ENCODE peak calls at places on chromosomes 13 and 19, in nine cellular contexts. H, M, J, Q, N, F, U, W and Y are unnamed samples.

GRCh38 chr19:6772028-6772865 is at the start of gene VAV1:
- DNase-seq in M (peak), Q (peak), J (no peak), H (no peak), F (no peak), U (peak), W (peak), N (no peak), Y (no peak)

GRCh38 chr19:19624032-19624570 is 3.9 kb downstream of the LPAR2 start:
- DNase-seq in N (no peak), F (no peak), U (no peak), J (no peak), Q (no peak), M (no peak), W (no peak), H (no peak), Y (no peak)

GRCh38 chr19:32649751-32650150 is 25.2 kb downstream of the ANKRD27 start:
- DNase-seq in M (no peak), U (no peak), N (no peak), W (no peak), Q (peak), H (no peak), F (no peak), J (no peak), Y (no peak)

GRCh38 chr13:42753697-42754096 is 27.7 kb upstream of the FAM216B start:
- DNase-seq in Q (no peak), M (no peak), U (no peak), J (no peak), H (no peak), F (no peak), W (no peak), N (no peak), Y (no peak)

GRCh38 chr19:747432-748273 is 3.3 kb upstream of the MISP start:
- DNase-seq in Q (no peak), F (no peak), M (no peak), N (no peak), U (no peak), J (no peak), W (no peak), H (no peak), Y (no peak)

GRCh38 chr13:34757441-34757840 is 184.6 kb upstream of the NBEA start:
- DNase-seq in N (no peak), M (no peak), U (no peak), J (no peak), F (no peak), W (no peak), Q (no peak), H (no peak), Y (no peak)

GRCh38 chr19:3423183-3423829 is 56.9 kb downstream of the NFIC start:
- DNase-seq in J (no peak), M (no peak), Q (no peak), F (no peak), U (no peak), N (peak), H (peak), W (no peak), Y (no peak)

GRCh38 chr13:51804295-51805172 is 571 bp upstream of the DHRS12 start:
- DNase-seq in U (peak), J (peak), H (no peak), F (no peak), M (no peak), N (no peak), W (peak), Q (peak), Y (no peak)

GRCh38 chr13:111099292-111099691 is 15.8 kb upstream of the ARHGEF7 start:
- DNase-seq in J (no peak), U (no peak), W (no peak), Q (no peak), M (no peak), F (no peak), H (no peak), N (no peak), Y (no peak)

GRCh38 chr13:72726721-72727416 is 560 bp downstream of the MZT1 start:
- DNase-seq in N (peak), H (peak), W (no peak), M (peak), Q (peak), J (no peak), F (no peak), U (peak), Y (peak)

GRCh38 chr13:113841355-113841653 is 22.6 kb downstream of the GAS6 start:
- DNase-seq in M (no peak), H (no peak), U (no peak), N (no peak), J (no peak), W (no peak), F (no peak), Q (no peak), Y (no peak)

GRCh38 chr19:28297036-28297435 is 915.9 kb downstream of the UQCRFS1 start:
- DNase-seq in F (no peak), H (no peak), N (no peak), U (no peak), Q (no peak), J (no peak), M (no peak), W (no peak), Y (no peak)

GRCh38 chr13:112905990-112906641 is 62.9 kb upstream of the MCF2L start:
- DNase-seq in F (peak), J (no peak), W (peak), M (peak), U (no peak), H (peak), N (no peak), Q (no peak), Y (no peak)

GRCh38 chr19:29129148-29129547 is 83.8 kb downstream of the UQCRFS1 start:
- DNase-seq in H (no peak), Q (no peak), W (no peak), F (no peak), N (no peak), U (no peak), M (no peak), J (no peak), Y (peak)

GRCh38 chr19:16025108-16026101 is 50.9 kb upstream of the TPM4 start:
- DNase-seq in M (no peak), U (peak), Q (no peak), J (no peak), H (no peak), N (peak), W (no peak), F (peak), Y (no peak)

GRCh38 chr13:113926301-113926761 is 47.5 kb downstream of the C13orf46 start:
- DNase-seq in N (no peak), F (peak), Q (no peak), H (peak), J (no peak), M (peak), U (peak), W (no peak), Y (no peak)

GRCh38 chr19:32674153-32674958 is 624 bp downstream of the ANKRD27 start:
- DNase-seq in U (no peak), H (no peak), M (no peak), W (no peak), N (no peak), F (no peak), J (no peak), Q (no peak), Y (no peak)

GRCh38 chr13:40433577-40433976 is 232.9 kb downstream of the FOXO1 start:
- DNase-seq in N (no peak), J (no peak), M (no peak), W (no peak), U (no peak), Q (no peak), H (no peak), F (no peak), Y (no peak)

GRCh38 chr19:47729468-47729798 is 15.9 kb upstream of the NOP53 start:
- DNase-seq in M (no peak), U (no peak), N (peak), H (peak), F (peak), Q (peak), W (peak), J (peak), Y (peak)

GRCh38 chr19:47726467-47726866 is 13.2 kb downstream of the EHD2 start:
- DNase-seq in N (no peak), W (no peak), U (no peak), H (no peak), F (no peak), M (no peak), J (no peak), Q (no peak), Y (no peak)

GRCh38 chr19:47730521-47730889 is 14.8 kb upstream of the NOP53 start:
- DNase-seq in W (no peak), H (no peak), J (no peak), M (no peak), U (no peak), Q (no peak), F (no peak), N (no peak), Y (no peak)

GRCh38 chr19:47730910-47731309 is 14.4 kb upstream of the NOP53 start:
- DNase-seq in J (no peak), U (no peak), Q (no peak), F (no peak), N (no peak), W (no peak), M (no peak), H (no peak), Y (no peak)

DNA sequence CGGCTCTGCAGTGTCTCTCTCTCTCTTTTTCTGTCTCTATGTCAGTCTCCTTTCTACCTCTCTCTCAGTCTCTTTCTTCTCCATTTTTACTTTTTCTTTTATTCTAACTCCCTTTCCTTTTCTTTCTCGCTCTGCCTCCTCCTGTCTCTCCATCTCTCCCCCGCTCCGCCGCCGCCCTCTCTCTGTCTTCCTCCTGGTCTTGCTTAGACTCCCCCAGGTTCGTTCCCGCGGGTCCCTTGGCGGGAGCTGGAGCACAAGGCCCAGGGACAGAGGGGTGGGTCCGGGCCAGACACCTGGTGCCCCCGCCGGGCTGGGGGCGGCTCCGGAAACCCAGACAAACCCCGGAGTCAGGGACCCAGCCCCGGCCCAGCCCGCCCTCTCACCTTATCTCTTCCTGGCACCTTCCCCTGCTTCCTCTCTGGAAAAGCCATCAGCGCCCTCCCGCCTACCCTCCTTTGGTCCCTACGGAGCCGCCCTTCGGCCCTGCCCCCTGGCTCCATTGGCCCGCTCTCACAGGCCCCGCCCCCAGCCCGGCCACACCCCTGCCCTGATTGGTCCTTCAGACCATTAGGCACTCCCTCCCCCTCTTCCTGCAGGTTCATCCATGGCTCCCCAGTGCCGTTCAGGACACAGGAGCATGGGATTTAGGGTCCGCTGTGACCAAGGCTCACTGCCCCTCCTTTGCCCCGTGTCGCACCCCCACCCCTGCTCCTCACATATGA is 15.4 kb upstream of the NOP53 start:
- DNase-seq in U (no peak), M (no peak), F (peak), Q (peak), H (peak), J (peak), W (peak), N (peak), Y (peak)
- TF ChIP-seq POLR2A in U (no peak), M (no peak), F (no peak), Q (no peak), H (no peak), J (no peak), W (no peak), N (no peak), Y (no peak)

DNA sequence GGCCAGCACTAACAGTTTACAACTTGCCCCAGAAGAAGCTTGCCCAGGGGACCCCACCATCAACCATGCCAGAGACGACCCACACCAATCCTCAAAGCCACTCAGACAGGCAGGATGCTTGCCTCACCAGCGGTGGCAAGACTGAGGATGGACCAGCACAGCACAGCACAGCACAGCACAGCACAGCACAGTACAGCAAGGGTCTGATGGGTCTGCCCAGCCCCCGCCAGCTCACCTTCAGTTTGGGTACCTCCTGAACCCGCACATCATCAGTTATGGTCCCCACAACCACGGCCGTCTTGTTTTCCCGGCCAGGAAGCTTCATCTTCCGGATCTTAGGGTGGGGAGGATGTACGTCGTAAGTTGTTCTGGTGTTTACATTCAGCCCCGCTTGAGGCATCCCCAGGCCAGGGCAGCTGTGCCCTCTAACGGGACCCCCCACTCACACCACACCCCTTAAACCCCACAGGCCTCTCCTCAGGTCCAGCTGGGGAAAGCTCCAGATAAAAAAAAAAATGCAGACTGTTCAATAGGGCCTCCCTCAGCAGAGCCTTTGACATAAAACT is 1.7 kb upstream of the FAM83E start:
- DNase-seq in U (no peak), W (no peak), F (no peak), Q (no peak), H (peak), J (no peak), N (peak), M (no peak), Y (no peak)
- H3K4me3 ChIP-seq in U (no peak), W (peak), F (peak), Q (no peak), H (no peak), J (no peak), N (no peak), M (peak), Y (no peak)

DNA sequence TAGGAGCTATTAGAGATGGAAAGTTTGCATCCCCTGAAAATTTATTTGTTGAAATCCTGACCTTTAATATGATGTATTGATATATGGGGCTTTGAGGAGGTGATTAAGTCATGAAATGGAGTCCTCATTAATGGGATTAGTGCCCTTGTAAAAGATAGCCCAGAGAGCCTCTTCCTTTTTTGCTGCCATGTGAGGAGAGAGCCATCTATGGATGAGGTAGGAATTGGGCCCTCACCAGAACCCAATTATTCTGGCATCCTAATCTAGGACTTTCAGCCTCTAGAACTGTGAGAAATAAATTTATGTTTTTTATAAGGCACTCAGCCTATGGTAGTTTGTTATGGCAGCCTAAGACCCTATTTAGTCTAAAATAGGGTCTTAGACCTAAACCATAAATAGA is 250.2 kb upstream of the SLITRK1 start:
- DNase-seq in U (no peak), W (no peak), J (no peak), N (no peak), Q (no peak), M (no peak), F (no peak), H (no peak), Y (no peak)
- TF ChIP-seq CTCF in U (no peak), W (no peak), J (no peak), N (no peak), Q (no peak), M (no peak), F (no peak), H (no peak), Y (no peak)

GRCh38 chr19:48391100-48392005 is at the start of gene KDELR1:
- DNase-seq in J (peak), F (peak), U (peak), W (peak), Q (peak), N (peak), H (peak), M (peak), Y (peak)

GRCh38 chr19:48393559-48394330 is at the start of gene GRIN2D:
- DNase-seq in W (no peak), J (no peak), U (peak), Q (no peak), F (no peak), M (no peak), N (no peak), H (peak), Y (no peak)

GRCh38 chr19:48393196-48393558 is 291 bp upstream of the GRIN2D start:
- DNase-seq in Q (no peak), U (no peak), F (no peak), J (no peak), H (no peak), M (no peak), W (no peak), N (no peak), Y (no peak)

GRCh38 chr19:48386981-48387380 is 4.4 kb downstream of the KDELR1 start:
- DNase-seq in U (no peak), N (no peak), Q (no peak), W (no peak), M (no peak), F (no peak), J (no peak), H (no peak), Y (no peak)

GRCh38 chr19:48390188-48391099 is 907 bp downstream of the KDELR1 start:
- DNase-seq in F (peak), Q (peak), J (peak), U (peak), N (peak), W (peak), H (peak), M (peak), Y (peak)
- TF ChIP-seq POLR2A in F (no peak), Q (no peak), J (no peak), U (peak), N (no peak), W (no peak), H (no peak), M (no peak), Y (no peak)

GRCh38 chr19:45492627-45493470 is 4.0 kb downstream of the RTN2 start:
- DNase-seq in J (no peak), H (no peak), Q (peak), M (no peak), U (no peak), F (no peak), N (peak), W (peak), Y (no peak)
- H3K4me3 ChIP-seq in J (peak), H (peak), Q (peak), M (peak), U (peak), F (peak), N (peak), W (peak), Y (peak)

GRCh38 chr19:39212377-39212742 is 8.3 kb upstream of the SYCN start:
- DNase-seq in W (no peak), H (no peak), Q (no peak), N (no peak), M (no peak), F (no peak), J (no peak), U (peak), Y (no peak)
- TF ChIP-seq CTCF in W (no peak), H (no peak), Q (peak), N (no peak), M (no peak), F (no peak), J (peak), U (peak), Y (no peak)

GRCh38 chr19:1848399-1849131 is at the start of gene REXO1:
- DNase-seq in F (peak), J (peak), W (peak), Q (peak), U (peak), M (peak), N (peak), H (peak), Y (peak)
- TF ChIP-seq POLR2A in F (no peak), J (no peak), W (peak), Q (no peak), U (peak), M (peak), N (peak), H (peak), Y (no peak)

GRCh38 chr19:41740415-41741243 is 14.7 kb upstream of the CEACAM6 start:
- DNase-seq in N (no peak), F (no peak), H (no peak), M (no peak), U (no peak), W (no peak), J (no peak), Q (no peak), Y (peak)

GRCh38 chr19:41735071-41735623 is 20.2 kb upstream of the CEACAM6 start:
- DNase-seq in M (no peak), J (no peak), W (no peak), U (no peak), F (no peak), N (no peak), H (no peak), Q (no peak), Y (no peak)

GRCh38 chr19:41734585-41734984 is 20.7 kb upstream of the CEACAM6 start:
- DNase-seq in M (no peak), Q (no peak), N (no peak), F (no peak), H (no peak), J (no peak), U (peak), W (no peak), Y (no peak)

GRCh38 chr19:41741244-41741554 is 14.1 kb upstream of the CEACAM6 start:
- DNase-seq in J (no peak), U (no peak), M (no peak), N (no peak), Q (no peak), W (no peak), F (no peak), H (no peak), Y (no peak)

DNA sequence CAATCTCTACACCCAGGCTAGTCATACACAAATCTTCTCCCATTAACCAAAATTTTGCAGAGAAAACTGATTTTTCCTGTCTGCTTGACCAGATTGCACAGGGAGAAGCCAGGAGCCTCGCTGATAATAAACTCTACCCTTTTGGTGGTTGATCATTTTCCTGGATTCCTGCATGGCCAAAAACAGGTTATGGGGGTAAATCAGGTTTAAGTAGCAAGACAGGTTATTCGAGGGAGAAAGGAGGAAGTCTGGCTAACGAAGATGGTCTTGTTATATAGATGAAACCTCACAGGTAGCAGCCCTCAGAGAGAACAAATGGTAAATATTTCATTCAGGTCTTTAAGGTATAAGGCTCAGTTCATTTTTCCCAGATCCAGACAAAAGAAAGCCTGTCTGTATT is 16.0 kb upstream of the CEACAM6 start:
- DNase-seq in M (no peak), U (no peak), N (no peak), H (no peak), F (no peak), J (no peak), Q (no peak), W (no peak), Y (no peak)
- H3K4me3 ChIP-seq in M (no peak), U (no peak), N (no peak), H (no peak), F (no peak), J (no peak), Q (no peak), W (no peak), Y (no peak)

DNA sequence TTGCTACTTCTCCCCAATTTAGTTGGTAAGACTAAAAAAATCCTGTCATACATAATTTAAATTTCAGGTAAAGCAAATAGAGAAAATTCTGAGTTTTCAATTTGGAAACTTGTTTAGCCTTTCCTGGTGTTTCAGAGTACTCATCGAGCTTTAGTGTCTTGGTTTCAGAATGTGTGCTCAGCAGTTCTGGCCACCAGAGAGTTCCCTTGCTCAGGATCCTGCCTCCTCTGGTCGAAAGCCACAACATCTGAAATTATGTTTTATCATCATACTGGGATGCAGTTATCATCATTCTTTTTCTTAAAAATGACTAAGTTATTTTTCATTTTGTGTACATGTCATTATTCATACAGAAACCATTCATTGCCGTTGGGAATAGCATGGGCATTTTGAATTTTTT is 263.2 kb upstream of the SPRY2 start:
- DNase-seq in Q (peak), U (no peak), M (no peak), H (no peak), F (no peak), N (no peak), J (no peak), W (no peak), Y (peak)
- TF ChIP-seq CTCF in Q (peak), U (no peak), M (no peak), H (no peak), F (no peak), N (no peak), J (no peak), W (no peak), Y (no peak)